ENCODE peak calls at places on chromosomes 16 and 17, in eight cellular contexts. R is IMR-90, W is A549, T is HCT116, M is GM12878, B is HepG2, L is K562, Q is SK-N-SH. A is an unnamed sample.

GRCh38 chr16:88999457-89000206 is 22.6 kb upstream of the CBFA2T3 start:
- DNase-seq in R (no peak), W (no peak), T (no peak), M (no peak), B (no peak), L (peak), Q (peak), A (no peak)

GRCh38 chr16:88528902-88529318 is 41.3 kb upstream of the ZC3H18 start:
- DNase-seq in R (no peak), W (no peak), T (no peak), M (no peak), B (no peak), L (no peak), Q (no peak), A (no peak)

GRCh38 chr16:28192811-28193529 is 18.8 kb downstream of the XPO6 start:
- DNase-seq in R (no peak), W (no peak), T (no peak), M (no peak), B (no peak), L (no peak), Q (no peak), A (no peak)

GRCh38 chr17:4110152-4110551 is 32.7 kb downstream of the ZZEF1 start:
- DNase-seq in R (peak), W (peak), T (no peak), M (no peak), B (no peak), L (no peak), Q (no peak), A (no peak)

GRCh38 chr17:34424814-34425490 is 61.9 kb upstream of the CCL1 start:
- DNase-seq in R (no peak), W (no peak), T (no peak), M (no peak), B (no peak), L (no peak), Q (no peak), A (no peak)

GRCh38 chr17:16491703-16492612 is at the start of gene LRRC75A:
- DNase-seq in R (peak), W (peak), T (no peak), M (no peak), B (no peak), L (peak), Q (peak), A (peak)

GRCh38 chr17:82775033-82775823 is 23.4 kb downstream of the TBCD start:
- DNase-seq in R (no peak), W (peak), T (peak), M (no peak), B (peak), L (peak), Q (peak), A (no peak)

GRCh38 chr17:39950871-39951348 is 11.9 kb upstream of the GSDMA start:
- DNase-seq in R (no peak), W (no peak), T (no peak), M (no peak), B (no peak), L (no peak), Q (no peak), A (no peak)

GRCh38 chr17:14515015-14515414 is 214.1 kb downstream of the HS3ST3B1 start:
- DNase-seq in R (no peak), W (no peak), T (no peak), M (no peak), B (no peak), L (no peak), Q (no peak), A (no peak)

GRCh38 chr16:89052824-89053724 is 40.6 kb upstream of the ACSF3 start:
- DNase-seq in R (peak), W (peak), T (peak), M (no peak), B (peak), L (peak), Q (peak), A (no peak)

GRCh38 chr16:30953511-30954124 is 3.9 kb upstream of the SETD1A start:
- DNase-seq in R (peak), W (peak), T (peak), M (no peak), B (peak), L (peak), Q (peak), A (peak)

GRCh38 chr16:87376660-87377059 is 6.9 kb downstream of the FBXO31 start:
- DNase-seq in R (no peak), W (no peak), T (no peak), M (no peak), B (no peak), L (peak), Q (no peak), A (no peak)

GRCh38 chr16:28258571-28258970 is 33.8 kb upstream of the SBK1 start:
- DNase-seq in R (peak), W (no peak), T (no peak), M (no peak), B (no peak), L (no peak), Q (peak), A (no peak)

GRCh38 chr16:46768809-46769208 is 20.7 kb upstream of the MYLK3 start:
- DNase-seq in R (no peak), W (no peak), T (no peak), M (no peak), B (no peak), L (no peak), Q (no peak), A (no peak)

GRCh38 chr17:73667184-73667959 is 23.1 kb upstream of the SDK2 start:
- DNase-seq in R (no peak), W (no peak), T (no peak), M (no peak), B (no peak), L (no peak), Q (peak), A (no peak)

GRCh38 chr17:64765191-64765889 is 103.2 kb upstream of the SMURF2 start:
- DNase-seq in R (no peak), W (no peak), T (no peak), M (no peak), B (no peak), L (no peak), Q (no peak), A (no peak)

GRCh38 chr17:4953461-4953961 is 2.6 kb downstream of the ENO3 start:
- DNase-seq in R (peak), W (no peak), T (no peak), M (no peak), B (no peak), L (no peak), Q (no peak), A (no peak)

GRCh38 chr17:20063665-20064648 is 54.8 kb downstream of the SPECC1 start:
- DNase-seq in R (peak), W (peak), T (peak), M (peak), B (no peak), L (no peak), Q (no peak), A (no peak)

GRCh38 chr16:23907903-23908302 is 72.1 kb downstream of the PRKCB start:
- DNase-seq in R (no peak), W (no peak), T (no peak), M (no peak), B (no peak), L (no peak), Q (no peak), A (no peak)

GRCh38 chr16:82232806-82233205 is 62.8 kb upstream of the MPHOSPH6 start:
- DNase-seq in R (no peak), W (no peak), T (no peak), M (no peak), B (no peak), L (no peak), Q (no peak), A (no peak)

GRCh38 chr17:42894283-42895184 is 6.1 kb upstream of the G6PC1 start:
- DNase-seq in R (no peak), W (no peak), T (no peak), M (no peak), B (peak), L (no peak), Q (no peak), A (no peak)

GRCh38 chr16:8026450-8026849 is 563.9 kb downstream of the TMEM114 start:
- DNase-seq in R (no peak), W (no peak), T (no peak), M (no peak), B (no peak), L (peak), Q (no peak), A (peak)

GRCh38 chr17:66985338-66985737 is 20.8 kb downstream of the CACNG4 start:
- DNase-seq in R (no peak), W (no peak), T (no peak), M (peak), B (no peak), L (no peak), Q (no peak), A (no peak)

GRCh38 chr16:17474572-17474971 is 3.8 kb upstream of the XYLT1 start:
- DNase-seq in R (no peak), W (no peak), T (no peak), M (no peak), B (no peak), L (no peak), Q (no peak), A (no peak)

GRCh38 chr17:1294157-1294717 is 14.8 kb downstream of the TRARG1 start:
- DNase-seq in R (no peak), W (no peak), T (no peak), M (no peak), B (no peak), L (no peak), Q (no peak), A (no peak)

DNA sequence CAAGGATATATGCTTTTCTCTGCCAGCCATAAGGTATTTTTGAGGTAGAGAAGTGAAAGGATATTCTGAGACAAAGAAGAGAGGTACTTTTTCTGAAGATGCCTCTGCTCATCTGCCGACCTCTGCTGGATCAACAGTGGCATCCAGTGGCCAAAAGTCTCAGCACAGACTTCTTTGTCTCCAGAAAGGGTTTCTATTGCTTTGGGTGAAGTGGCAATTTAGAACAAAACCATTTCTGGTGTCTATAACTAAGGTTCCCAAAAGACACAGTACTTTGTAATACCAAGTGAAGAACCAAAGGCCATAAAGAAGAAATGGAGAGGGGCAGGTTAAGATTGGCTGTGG is 155.2 kb upstream of the C17orf78 start:
- DNase-seq in R (peak), W (no peak), T (peak), M (no peak), B (no peak), L (no peak), Q (peak), A (no peak)
- TF ChIP-seq RAD21 in R (peak), W (peak), T (peak), M (peak), B (no peak), L (peak), Q (peak), A (peak)

GRCh38 chr17:13181683-13182082 is 163.9 kb upstream of the ELAC2 start:
- DNase-seq in R (no peak), W (no peak), T (no peak), M (no peak), B (no peak), L (no peak), Q (no peak), A (no peak)

GRCh38 chr17:13182450-13182849 is 164.6 kb upstream of the ELAC2 start:
- DNase-seq in R (no peak), W (no peak), T (no peak), M (no peak), B (no peak), L (no peak), Q (no peak), A (no peak)

DNA sequence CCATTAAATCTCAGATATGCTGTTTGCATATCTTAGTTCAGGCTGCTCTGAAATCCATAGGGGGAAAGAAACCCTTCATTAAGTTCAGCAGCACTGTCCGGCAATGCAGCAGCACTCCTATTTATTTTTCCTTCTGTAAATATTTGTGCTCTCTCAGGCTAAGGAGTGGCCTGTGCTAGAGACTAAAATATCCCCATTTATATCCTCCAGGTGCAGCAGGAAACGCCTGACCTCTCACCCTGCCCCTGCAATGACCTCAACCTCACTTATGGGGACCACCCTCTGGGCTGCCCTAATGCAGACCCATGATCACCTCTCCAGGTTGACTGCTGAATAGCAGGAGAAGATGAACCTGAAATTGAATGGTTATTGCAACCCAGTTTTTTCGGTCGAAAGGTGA is 165.0 kb upstream of the ELAC2 start:
- DNase-seq in R (no peak), W (no peak), T (no peak), M (no peak), B (peak), L (no peak), Q (no peak), A (no peak)
- TF ChIP-seq RAD21 in R (no peak), W (no peak), T (no peak), M (no peak), B (no peak), L (no peak), Q (no peak), A (peak)

DNA sequence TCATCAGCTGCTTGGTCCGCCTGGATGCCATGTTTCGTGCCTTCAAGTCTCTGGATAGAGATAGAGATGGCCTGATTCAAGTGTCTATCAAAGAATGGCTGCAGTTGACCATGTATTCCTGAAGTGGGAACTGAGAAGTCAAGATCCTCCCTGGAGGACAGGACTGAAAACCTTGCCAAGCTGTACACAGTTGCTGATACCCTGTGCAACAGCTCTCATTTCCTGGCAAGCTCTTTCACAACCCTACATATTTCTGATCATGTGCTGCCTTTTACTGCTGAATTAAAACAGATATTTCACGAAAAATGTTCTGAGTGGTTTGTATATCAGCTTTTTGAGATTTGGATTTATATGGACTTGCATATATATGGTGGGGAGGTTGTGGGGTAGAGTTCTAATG is 898 bp downstream of the CAPNS2 start:
- DNase-seq in R (peak), W (no peak), T (no peak), M (no peak), B (no peak), L (no peak), Q (no peak), A (no peak)
- TF ChIP-seq RAD21 in R (no peak), W (no peak), T (no peak), M (no peak), B (no peak), L (no peak), Q (no peak), A (no peak)

GRCh38 chr17:59371426-59372099 is 40.1 kb downstream of the YPEL2 start:
- DNase-seq in R (no peak), W (no peak), T (no peak), M (no peak), B (peak), L (no peak), Q (no peak), A (no peak)

GRCh38 chr17:59372138-59372751 is 40.8 kb downstream of the YPEL2 start:
- DNase-seq in R (peak), W (no peak), T (no peak), M (peak), B (no peak), L (no peak), Q (no peak), A (no peak)

GRCh38 chr17:59369026-59369724 is 37.7 kb downstream of the YPEL2 start:
- DNase-seq in R (no peak), W (no peak), T (no peak), M (no peak), B (no peak), L (no peak), Q (no peak), A (no peak)

GRCh38 chr17:59368218-59368857 is 36.9 kb downstream of the YPEL2 start:
- DNase-seq in R (no peak), W (no peak), T (no peak), M (no peak), B (peak), L (no peak), Q (no peak), A (no peak)

DNA sequence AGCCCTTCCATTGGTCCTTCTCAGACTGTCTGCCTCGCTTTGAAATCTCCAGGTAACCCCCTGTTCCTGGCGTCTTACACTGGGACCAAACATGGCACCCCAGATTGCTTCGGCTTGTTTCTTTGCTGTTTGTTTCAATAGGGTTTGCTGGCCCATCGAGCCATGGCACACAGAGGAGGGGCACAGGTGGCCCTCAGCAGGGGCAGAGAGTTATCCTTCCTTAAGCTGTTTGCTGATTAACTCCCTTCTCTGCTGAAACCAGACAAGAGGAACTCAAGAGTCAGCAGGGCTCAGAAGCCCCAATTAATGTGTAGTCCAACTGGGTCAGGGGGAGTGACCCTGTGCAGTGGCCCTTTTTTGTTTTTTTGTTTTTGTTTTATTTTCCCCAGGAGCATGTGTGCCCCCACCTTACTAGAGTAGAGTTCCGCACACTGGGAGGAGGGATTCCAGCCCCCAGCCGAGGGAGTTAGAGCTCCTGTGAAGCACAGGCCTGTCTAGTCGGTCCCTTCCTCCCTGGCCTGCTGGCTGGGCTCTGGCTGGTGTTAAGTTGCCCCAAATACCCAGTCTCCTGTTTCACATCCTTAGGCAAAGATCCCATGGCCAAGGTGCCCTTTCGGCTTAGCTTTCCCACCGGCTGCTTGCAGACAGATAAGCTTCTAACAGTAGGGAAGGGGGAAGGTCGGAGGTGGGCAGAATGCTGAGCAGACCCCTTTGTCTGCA is 39.3 kb downstream of the YPEL2 start:
- DNase-seq in R (no peak), W (no peak), T (no peak), M (no peak), B (no peak), L (no peak), Q (no peak), A (no peak)
- TF ChIP-seq RAD21 in R (no peak), W (no peak), T (no peak), M (no peak), B (no peak), L (no peak), Q (no peak), A (no peak)